ENCODE peak calls at places on chromosomes 16 and 17, in nine cellular contexts. One of them, this sample, is unnamed.

GRCh38 chr17:65554568-65555223 is 6.8 kb downstream of the AXIN2 start:
- DNase-seq in Peyer's patch: no peak
- DNase-seq in pancreas: no peak
- DNase-seq in A549: no peak
- DNase-seq in heart left ventricle: peak; percentile 68
- DNase-seq in thoracic aorta: no peak
- DNase-seq in mucosa of descending colon: no peak
- DNase-seq in CD8-positive, alpha-beta memory T cell: no peak
- DNase-seq in suprapubic skin: no peak
- DNase-seq in this sample: no peak

GRCh38 chr16:81451753-81452680 is 7.4 kb downstream of the CMIP start:
- DNase-seq in Peyer's patch: no peak
- DNase-seq in pancreas: no peak
- DNase-seq in A549: no peak
- DNase-seq in heart left ventricle: peak; percentile 59
- DNase-seq in thoracic aorta: no peak
- DNase-seq in mucosa of descending colon: peak; percentile 72
- DNase-seq in CD8-positive, alpha-beta memory T cell: no peak
- DNase-seq in suprapubic skin: no peak
- DNase-seq in this sample: peak; percentile 80

GRCh38 chr17:72984145-72984924 is 108.2 kb downstream of the SLC39A11 start:
- DNase-seq in Peyer's patch: no peak
- DNase-seq in pancreas: no peak
- DNase-seq in A549: no peak
- DNase-seq in heart left ventricle: no peak
- DNase-seq in thoracic aorta: no peak
- DNase-seq in mucosa of descending colon: no peak
- DNase-seq in CD8-positive, alpha-beta memory T cell: no peak
- DNase-seq in suprapubic skin: no peak
- DNase-seq in this sample: no peak

GRCh38 chr16:19393226-19394074 is 24.2 kb upstream of the TMC5 start:
- DNase-seq in Peyer's patch: no peak
- DNase-seq in pancreas: no peak
- DNase-seq in A549: no peak
- DNase-seq in heart left ventricle: no peak
- DNase-seq in thoracic aorta: no peak
- DNase-seq in mucosa of descending colon: no peak
- DNase-seq in CD8-positive, alpha-beta memory T cell: no peak
- DNase-seq in suprapubic skin: no peak
- DNase-seq in this sample: peak; percentile 42

GRCh38 chr17:29111816-29112499 is 68.2 kb downstream of the MYO18A start:
- DNase-seq in Peyer's patch: peak; percentile 44
- DNase-seq in pancreas: peak; percentile 86
- DNase-seq in A549: peak; percentile 73
- DNase-seq in heart left ventricle: peak; percentile 57
- DNase-seq in thoracic aorta: no peak
- DNase-seq in mucosa of descending colon: no peak
- DNase-seq in CD8-positive, alpha-beta memory T cell: peak; percentile 48
- DNase-seq in suprapubic skin: peak; percentile 83
- DNase-seq in this sample: peak; percentile 59

GRCh38 chr16:30418350-30419181 is 11.2 kb downstream of the ZNF771 start:
- DNase-seq in Peyer's patch: no peak
- DNase-seq in pancreas: no peak
- DNase-seq in A549: no peak
- DNase-seq in heart left ventricle: no peak
- DNase-seq in thoracic aorta: no peak
- DNase-seq in mucosa of descending colon: peak; percentile 55
- DNase-seq in CD8-positive, alpha-beta memory T cell: no peak
- DNase-seq in suprapubic skin: no peak
- DNase-seq in this sample: no peak

GRCh38 chr16:72355561-72355960 is 183.6 kb upstream of the PMFBP1 start:
- DNase-seq in Peyer's patch: no peak
- DNase-seq in pancreas: no peak
- DNase-seq in A549: no peak
- DNase-seq in heart left ventricle: no peak
- DNase-seq in thoracic aorta: no peak
- DNase-seq in mucosa of descending colon: no peak
- DNase-seq in CD8-positive, alpha-beta memory T cell: no peak
- DNase-seq in suprapubic skin: no peak
- DNase-seq in this sample: no peak

GRCh38 chr16:52561910-52562741 is 15.2 kb upstream of the TOX3 start:
- DNase-seq in Peyer's patch: no peak
- DNase-seq in pancreas: no peak
- DNase-seq in A549: no peak
- DNase-seq in heart left ventricle: no peak
- DNase-seq in thoracic aorta: no peak
- DNase-seq in mucosa of descending colon: peak; percentile 62
- DNase-seq in CD8-positive, alpha-beta memory T cell: no peak
- DNase-seq in suprapubic skin: no peak
- DNase-seq in this sample: peak; percentile 41

GRCh38 chr17:31318298-31319190 is 2.9 kb downstream of the EVI2A start:
- DNase-seq in Peyer's patch: peak; percentile 66
- DNase-seq in pancreas: no peak
- DNase-seq in A549: no peak
- DNase-seq in heart left ventricle: peak; percentile 41
- DNase-seq in thoracic aorta: peak; percentile 4
- DNase-seq in mucosa of descending colon: no peak
- DNase-seq in CD8-positive, alpha-beta memory T cell: peak; percentile 24
- DNase-seq in suprapubic skin: no peak
- DNase-seq in this sample: peak; percentile 68

GRCh38 chr17:8326591-8327583 is 12.8 kb upstream of the ODF4 start:
- DNase-seq in Peyer's patch: no peak
- DNase-seq in pancreas: peak; percentile 30
- DNase-seq in A549: no peak
- DNase-seq in heart left ventricle: peak; percentile 47
- DNase-seq in thoracic aorta: no peak
- DNase-seq in mucosa of descending colon: peak; percentile 50
- DNase-seq in CD8-positive, alpha-beta memory T cell: peak; percentile 4
- DNase-seq in suprapubic skin: peak; percentile 83
- DNase-seq in this sample: peak; percentile 41

GRCh38 chr16:16073884-16074781 is 124.7 kb downstream of the ABCC1 start:
- DNase-seq in Peyer's patch: no peak
- DNase-seq in pancreas: peak; percentile 69
- DNase-seq in A549: peak; percentile 23
- DNase-seq in heart left ventricle: no peak
- DNase-seq in thoracic aorta: no peak
- DNase-seq in mucosa of descending colon: no peak
- DNase-seq in CD8-positive, alpha-beta memory T cell: no peak
- DNase-seq in suprapubic skin: no peak
- DNase-seq in this sample: peak; percentile 83

GRCh38 chr17:2892305-2892971 is 96.2 kb downstream of the RAP1GAP2 start:
- DNase-seq in Peyer's patch: no peak
- DNase-seq in pancreas: peak; percentile 81
- DNase-seq in A549: peak; percentile 97
- DNase-seq in heart left ventricle: no peak
- DNase-seq in thoracic aorta: no peak
- DNase-seq in mucosa of descending colon: no peak
- DNase-seq in CD8-positive, alpha-beta memory T cell: no peak
- DNase-seq in suprapubic skin: no peak
- DNase-seq in this sample: peak; percentile 14

GRCh38 chr17:77494664-77495435 is 354.1 kb downstream of the SEC14L1 start:
- DNase-seq in Peyer's patch: peak; percentile 86
- DNase-seq in pancreas: peak; percentile 83
- DNase-seq in A549: peak; percentile 92
- DNase-seq in heart left ventricle: peak; percentile 78
- DNase-seq in thoracic aorta: peak; percentile 49
- DNase-seq in mucosa of descending colon: peak; percentile 82
- DNase-seq in CD8-positive, alpha-beta memory T cell: peak; percentile 68
- DNase-seq in suprapubic skin: peak; percentile 93
- DNase-seq in this sample: peak; percentile 91

GRCh38 chr17:64057701-64058263 is 37.3 kb upstream of the ICAM2 start:
- DNase-seq in Peyer's patch: no peak
- DNase-seq in pancreas: no peak
- DNase-seq in A549: no peak
- DNase-seq in heart left ventricle: no peak
- DNase-seq in thoracic aorta: no peak
- DNase-seq in mucosa of descending colon: no peak
- DNase-seq in CD8-positive, alpha-beta memory T cell: no peak
- DNase-seq in suprapubic skin: no peak
- DNase-seq in this sample: no peak

GRCh38 chr16:80899804-80900592 is 95.6 kb upstream of the CDYL2 start:
- DNase-seq in Peyer's patch: peak; percentile 20
- DNase-seq in pancreas: peak; percentile 86
- DNase-seq in A549: no peak
- DNase-seq in heart left ventricle: peak; percentile 85
- DNase-seq in thoracic aorta: peak; percentile 82
- DNase-seq in mucosa of descending colon: peak; percentile 85
- DNase-seq in CD8-positive, alpha-beta memory T cell: no peak
- DNase-seq in suprapubic skin: peak; percentile 88
- DNase-seq in this sample: peak; percentile 74

GRCh38 chr17:77838748-77839147 is 119.8 kb upstream of the TNRC6C start:
- DNase-seq in Peyer's patch: no peak
- DNase-seq in pancreas: no peak
- DNase-seq in A549: no peak
- DNase-seq in heart left ventricle: no peak
- DNase-seq in thoracic aorta: no peak
- DNase-seq in mucosa of descending colon: no peak
- DNase-seq in CD8-positive, alpha-beta memory T cell: no peak
- DNase-seq in suprapubic skin: no peak
- DNase-seq in this sample: no peak

GRCh38 chr16:19840524-19841110 is 44.0 kb downstream of the GPRC5B start:
- DNase-seq in Peyer's patch: no peak
- DNase-seq in pancreas: no peak
- DNase-seq in A549: no peak
- DNase-seq in heart left ventricle: peak; percentile 69
- DNase-seq in thoracic aorta: no peak
- DNase-seq in mucosa of descending colon: no peak
- DNase-seq in CD8-positive, alpha-beta memory T cell: no peak
- DNase-seq in suprapubic skin: no peak
- DNase-seq in this sample: no peak

GRCh38 chr16:78832100-78832499 is 732.6 kb downstream of the WWOX start:
- DNase-seq in Peyer's patch: no peak
- DNase-seq in pancreas: no peak
- DNase-seq in A549: no peak
- DNase-seq in heart left ventricle: no peak
- DNase-seq in thoracic aorta: no peak
- DNase-seq in mucosa of descending colon: no peak
- DNase-seq in CD8-positive, alpha-beta memory T cell: no peak
- DNase-seq in suprapubic skin: no peak
- DNase-seq in this sample: no peak

DNA sequence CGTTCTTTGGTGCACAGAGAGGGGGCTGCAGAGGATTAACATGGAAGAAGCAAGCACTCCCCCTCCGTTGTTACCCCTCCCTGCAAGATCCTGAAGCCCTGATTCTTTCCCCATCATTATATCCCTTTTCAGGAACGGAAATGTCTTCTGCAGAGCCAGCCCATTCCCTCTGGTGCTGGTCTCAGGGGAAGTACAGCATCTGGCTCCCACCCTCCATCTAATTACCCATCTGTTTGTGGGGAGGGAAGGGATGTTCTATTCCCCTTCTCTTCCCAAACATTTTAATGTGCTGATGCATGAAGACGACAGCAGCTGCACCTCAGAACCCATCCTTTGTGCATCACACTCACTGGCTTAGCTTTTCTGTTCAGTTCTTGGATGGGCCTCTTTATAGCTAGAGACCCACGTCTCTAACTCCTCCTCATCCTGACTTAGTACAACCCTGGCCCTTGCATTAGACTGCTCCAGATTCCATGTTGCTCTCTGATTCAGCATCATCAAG is 367.2 kb downstream of the CDH13 start:
- DNase-seq in Peyer's patch: no peak
- DNase-seq in pancreas: no peak
- DNase-seq in A549: no peak
- DNase-seq in heart left ventricle: no peak
- DNase-seq in thoracic aorta: no peak
- DNase-seq in mucosa of descending colon: no peak
- DNase-seq in CD8-positive, alpha-beta memory T cell: no peak
- DNase-seq in suprapubic skin: no peak
- DNase-seq in this sample: no peak
- H3K4me1 ChIP-seq in Peyer's patch: no peaks in the 10 kb centered on the region
- H3K4me1 ChIP-seq in pancreas: no peaks in the 10 kb centered on the region
- H3K4me1 ChIP-seq in A549: no peaks in the 10 kb centered on the region
- H3K4me1 ChIP-seq in heart left ventricle: peaks cover 8% of the 10 kb centered on the region
- H3K4me1 ChIP-seq in thoracic aorta: peaks cover 10% of the 10 kb centered on the region
- H3K4me1 ChIP-seq in mucosa of descending colon: peaks cover 6% of the 10 kb centered on the region
- H3K4me1 ChIP-seq in CD8-positive, alpha-beta memory T cell: no peaks in the 10 kb centered on the region
- H3K4me1 ChIP-seq in suprapubic skin: peaks cover 4% of the 10 kb centered on the region
- H3K4me1 ChIP-seq in this sample: peaks cover 7% of the 10 kb centered on the region

GRCh38 chr17:18965530-18966236 is 13.7 kb downstream of the SLC5A10 start:
- DNase-seq in Peyer's patch: no peak
- DNase-seq in pancreas: peak; percentile 38
- DNase-seq in A549: no peak
- DNase-seq in heart left ventricle: no peak
- DNase-seq in thoracic aorta: no peak
- DNase-seq in mucosa of descending colon: no peak
- DNase-seq in CD8-positive, alpha-beta memory T cell: no peak
- DNase-seq in suprapubic skin: no peak
- DNase-seq in this sample: peak; percentile 40
- H3K4me1 ChIP-seq in Peyer's patch: no peaks in the 10 kb centered on the region
- H3K4me1 ChIP-seq in pancreas: no peaks in the 10 kb centered on the region
- H3K4me1 ChIP-seq in A549: peaks cover 65% of the 10 kb centered on the region
- H3K4me1 ChIP-seq in heart left ventricle: no peaks in the 10 kb centered on the region
- H3K4me1 ChIP-seq in thoracic aorta: peaks cover 2% of the 10 kb centered on the region
- H3K4me1 ChIP-seq in mucosa of descending colon: peaks cover 32% of the 10 kb centered on the region
- H3K4me1 ChIP-seq in CD8-positive, alpha-beta memory T cell: peaks cover 6% of the 10 kb centered on the region
- H3K4me1 ChIP-seq in suprapubic skin: peaks cover 34% of the 10 kb centered on the region
- H3K4me1 ChIP-seq in this sample: peaks cover 28% of the 10 kb centered on the region

GRCh38 chr17:1379208-1379929 is 20.7 kb downstream of the YWHAE start:
- DNase-seq in Peyer's patch: no peak
- DNase-seq in pancreas: no peak
- DNase-seq in A549: no peak
- DNase-seq in heart left ventricle: no peak
- DNase-seq in thoracic aorta: no peak
- DNase-seq in mucosa of descending colon: no peak
- DNase-seq in CD8-positive, alpha-beta memory T cell: no peak
- DNase-seq in suprapubic skin: no peak
- DNase-seq in this sample: no peak
- H3K4me1 ChIP-seq in Peyer's patch: peaks cover 36% of the 10 kb centered on the region
- H3K4me1 ChIP-seq in pancreas: peaks cover 55% of the 10 kb centered on the region
- H3K4me1 ChIP-seq in A549: peaks cover 59% of the 10 kb centered on the region
- H3K4me1 ChIP-seq in heart left ventricle: peaks cover 57% of the 10 kb centered on the region
- H3K4me1 ChIP-seq in thoracic aorta: peaks cover 63% of the 10 kb centered on the region
- H3K4me1 ChIP-seq in mucosa of descending colon: peaks cover 70% of the 10 kb centered on the region
- H3K4me1 ChIP-seq in CD8-positive, alpha-beta memory T cell: peaks cover 89% of the 10 kb centered on the region
- H3K4me1 ChIP-seq in suprapubic skin: peaks cover 84% of the 10 kb centered on the region
- H3K4me1 ChIP-seq in this sample: peaks cover 62% of the 10 kb centered on the region

DNA sequence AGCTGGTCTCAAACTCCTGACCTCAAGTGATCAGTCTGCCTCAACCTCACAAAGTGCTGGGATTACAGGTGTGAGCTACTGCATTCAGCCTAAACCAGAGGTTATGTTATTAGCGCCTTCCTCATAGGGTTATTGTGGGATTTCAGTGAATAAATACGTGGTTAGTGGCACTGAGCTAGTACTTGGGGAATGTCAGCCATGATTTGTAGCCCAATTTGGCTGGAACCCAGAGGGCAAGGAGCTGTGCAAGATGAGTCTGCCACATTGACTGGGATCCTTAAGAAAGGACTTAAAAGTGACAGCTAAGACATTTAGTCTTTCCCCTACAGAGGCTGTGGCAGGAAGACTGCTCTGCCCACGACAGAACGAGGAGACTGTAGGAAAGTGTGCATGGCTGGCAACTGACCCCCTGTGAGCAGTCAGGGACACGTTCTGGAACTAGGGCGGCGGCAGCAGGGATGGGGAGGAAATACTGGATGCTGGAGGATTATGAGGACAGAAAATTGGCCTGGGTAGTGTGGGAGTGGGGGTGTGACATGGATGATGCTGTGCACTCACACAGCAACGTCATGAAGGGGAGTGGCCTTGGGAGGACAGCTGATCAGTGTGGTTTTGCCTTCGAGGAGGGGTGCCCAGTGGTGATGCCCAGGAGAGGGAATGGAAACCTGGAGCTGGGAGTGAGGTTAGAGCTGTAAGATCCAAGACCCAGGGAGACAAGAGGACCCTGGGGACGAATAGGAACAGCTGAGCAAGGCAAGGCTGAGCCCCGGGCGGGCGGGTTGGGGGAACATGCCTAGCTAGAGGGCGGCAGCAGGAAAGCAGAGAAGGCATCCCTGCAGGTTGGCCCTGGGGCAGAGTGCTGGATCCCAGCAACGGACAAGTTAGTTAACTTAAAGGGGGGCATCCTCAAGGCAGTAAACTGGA is 14.5 kb downstream of the ATP5PD start:
- DNase-seq in Peyer's patch: peak; percentile 78
- DNase-seq in pancreas: peak; percentile 58
- DNase-seq in A549: peak; percentile 98
- DNase-seq in heart left ventricle: peak; percentile 80
- DNase-seq in thoracic aorta: peak; percentile 71
- DNase-seq in mucosa of descending colon: peak; percentile 69
- DNase-seq in CD8-positive, alpha-beta memory T cell: peak; percentile 35
- DNase-seq in suprapubic skin: peak; percentile 93
- DNase-seq in this sample: peak; percentile 75
- H3K4me1 ChIP-seq in Peyer's patch: peaks cover 5% of the 10 kb centered on the region
- H3K4me1 ChIP-seq in pancreas: peaks cover 12% of the 10 kb centered on the region
- H3K4me1 ChIP-seq in A549: peaks cover 28% of the 10 kb centered on the region
- H3K4me1 ChIP-seq in heart left ventricle: no peaks in the 10 kb centered on the region
- H3K4me1 ChIP-seq in thoracic aorta: peaks cover 7% of the 10 kb centered on the region
- H3K4me1 ChIP-seq in mucosa of descending colon: peaks cover 31% of the 10 kb centered on the region
- H3K4me1 ChIP-seq in CD8-positive, alpha-beta memory T cell: peaks cover 46% of the 10 kb centered on the region
- H3K4me1 ChIP-seq in suprapubic skin: peaks cover 52% of the 10 kb centered on the region
- H3K4me1 ChIP-seq in this sample: peaks cover 54% of the 10 kb centered on the region

This sample was measured in left lung.